ENCODE peak calls at places on chromosomes 12 and 14, in six cellular contexts. S is NB4, K is brain microvascular endothelial cell, F is body of pancreas, Y is fibroblast of the aortic adventitia, O is tibial artery. G is an unnamed sample.

GRCh38 chr12:113007166-113007565 is 28.8 kb downstream of the OAS2 start:
- DNase-seq in S (no peak), K (peak), F (no peak), Y (peak), O (no peak), G (no peak)

GRCh38 chr12:6430124-6430989 is 14.4 kb upstream of the CD27 start:
- DNase-seq in S (peak), K (peak), F (peak), Y (peak), O (peak), G (peak)

GRCh38 chr12:94534761-94535613 is 75.3 kb upstream of the CEP83 start:
- DNase-seq in S (no peak), K (no peak), F (no peak), Y (no peak), O (no peak), G (no peak)

GRCh38 chr14:82029038-82029437 is 495.4 kb upstream of the SEL1L start:
- DNase-seq in S (no peak), K (no peak), F (no peak), Y (no peak), O (no peak), G (no peak)

GRCh38 chr12:132741620-132742019 is 20.0 kb downstream of the ANKLE2 start:
- DNase-seq in S (no peak), K (no peak), F (no peak), Y (no peak), O (no peak), G (no peak)

GRCh38 chr12:70692681-70693288 is 55.6 kb upstream of the PTPRB start:
- DNase-seq in S (no peak), K (peak), F (no peak), Y (peak), O (no peak), G (no peak)

GRCh38 chr12:94207467-94208432 is 59.4 kb downstream of the PLXNC1 start:
- DNase-seq in S (no peak), K (peak), F (no peak), Y (peak), O (no peak), G (peak)

GRCh38 chr12:93122089-93122488 is 193.0 kb upstream of the EEA1 start:
- DNase-seq in S (no peak), K (peak), F (no peak), Y (peak), O (no peak), G (no peak)

GRCh38 chr14:22822619-22823551 is 6.8 kb upstream of the MRPL52 start:
- DNase-seq in S (peak), K (peak), F (peak), Y (peak), O (peak), G (peak)

GRCh38 chr14:39339003-39339402 is 93.2 kb downstream of the FBXO33 start:
- DNase-seq in S (no peak), K (no peak), F (peak), Y (no peak), O (no peak), G (no peak)

GRCh38 chr14:28783593-28784143 is 17.1 kb downstream of the FOXG1 start:
- DNase-seq in S (no peak), K (no peak), F (no peak), Y (no peak), O (no peak), G (no peak)

GRCh38 chr12:27905285-27906126 is 67.0 kb downstream of the PTHLH start:
- DNase-seq in S (no peak), K (no peak), F (no peak), Y (no peak), O (no peak), G (no peak)

GRCh38 chr12:54988402-54989054 is 4.0 kb upstream of the TESPA1 start:
- DNase-seq in S (no peak), K (peak), F (peak), Y (peak), O (peak), G (no peak)

GRCh38 chr12:97643961-97644360 is 181.4 kb downstream of the RMST start:
- DNase-seq in S (no peak), K (no peak), F (no peak), Y (no peak), O (no peak), G (no peak)

GRCh38 chr12:28583771-28584261 is 393.6 kb downstream of the CCDC91 start:
- DNase-seq in S (peak), K (no peak), F (no peak), Y (no peak), O (no peak), G (no peak)

GRCh38 chr14:54106802-54107377 is 150.3 kb upstream of the BMP4 start:
- DNase-seq in S (no peak), K (no peak), F (peak), Y (peak), O (no peak), G (no peak)

GRCh38 chr14:58455593-58456265 is 28.2 kb downstream of the KIAA0586 start:
- DNase-seq in S (no peak), K (peak), F (no peak), Y (peak), O (no peak), G (no peak)

GRCh38 chr14:50846171-50846880 is 15.4 kb upstream of the NIN start:
- DNase-seq in S (no peak), K (peak), F (no peak), Y (peak), O (no peak), G (no peak)

GRCh38 chr12:46154221-46154975 is 114.4 kb downstream of the SLC38A1 start:
- DNase-seq in S (no peak), K (peak), F (no peak), Y (peak), O (no peak), G (no peak)

GRCh38 chr12:110475426-110475825 is 6.8 kb downstream of the FAM216A start:
- DNase-seq in S (no peak), K (no peak), F (no peak), Y (no peak), O (no peak), G (no peak)

GRCh38 chr12:3365416-3366385 is 125.3 kb upstream of the PRMT8 start:
- DNase-seq in S (no peak), K (no peak), F (peak), Y (no peak), O (no peak), G (no peak)

GRCh38 chr14:68292467-68293334 is 473.1 kb downstream of the RAD51B start:
- DNase-seq in S (no peak), K (no peak), F (no peak), Y (peak), O (no peak), G (no peak)

GRCh38 chr12:114777052-114777451 is 93.1 kb upstream of the TBX3 start:
- DNase-seq in S (no peak), K (no peak), F (no peak), Y (peak), O (no peak), G (no peak)

GRCh38 chr12:80353254-80353653 is 90.8 kb upstream of the PTPRQ start:
- DNase-seq in S (no peak), K (peak), F (no peak), Y (no peak), O (no peak), G (no peak)

GRCh38 chr12:92094751-92095161 is 50.9 kb downstream of the BTG1 start:
- DNase-seq in S (peak), K (peak), F (no peak), Y (peak), O (no peak), G (no peak)

GRCh38 chr14:24057271-24057670 is 5.5 kb downstream of the CARMIL3 start:
- DNase-seq in S (no peak), K (no peak), F (peak), Y (no peak), O (no peak), G (no peak)

GRCh38 chr12:4441355-4442330 is 4.0 kb downstream of the FGF6 start:
- DNase-seq in S (peak), K (peak), F (no peak), Y (no peak), O (no peak), G (no peak)

GRCh38 chr12:108966378-108967151 is 54.3 kb downstream of the SVOP start:
- DNase-seq in S (no peak), K (no peak), F (no peak), Y (no peak), O (no peak), G (no peak)

GRCh38 chr14:57297852-57298251 is 29.1 kb downstream of the AP5M1 start:
- DNase-seq in S (no peak), K (no peak), F (no peak), Y (no peak), O (no peak), G (no peak)

GRCh38 chr12:40819427-40820108 is 127.3 kb downstream of the CNTN1 start:
- DNase-seq in S (no peak), K (no peak), F (peak), Y (no peak), O (no peak), G (no peak)

GRCh38 chr12:124995200-124995961 is 1.9 kb downstream of the BRI3BP start:
- DNase-seq in S (peak), K (no peak), F (no peak), Y (no peak), O (no peak), G (no peak)

GRCh38 chr12:124993568-124994434 is at the start of gene BRI3BP:
- DNase-seq in S (peak), K (peak), F (peak), Y (peak), O (peak), G (peak)

GRCh38 chr12:124998705-124999104 is 5.3 kb downstream of the BRI3BP start:
- DNase-seq in S (no peak), K (no peak), F (no peak), Y (no peak), O (no peak), G (no peak)

GRCh38 chr12:124994435-124994975 is 1.1 kb downstream of the BRI3BP start:
- DNase-seq in S (peak), K (no peak), F (peak), Y (peak), O (no peak), G (no peak)

DNA sequence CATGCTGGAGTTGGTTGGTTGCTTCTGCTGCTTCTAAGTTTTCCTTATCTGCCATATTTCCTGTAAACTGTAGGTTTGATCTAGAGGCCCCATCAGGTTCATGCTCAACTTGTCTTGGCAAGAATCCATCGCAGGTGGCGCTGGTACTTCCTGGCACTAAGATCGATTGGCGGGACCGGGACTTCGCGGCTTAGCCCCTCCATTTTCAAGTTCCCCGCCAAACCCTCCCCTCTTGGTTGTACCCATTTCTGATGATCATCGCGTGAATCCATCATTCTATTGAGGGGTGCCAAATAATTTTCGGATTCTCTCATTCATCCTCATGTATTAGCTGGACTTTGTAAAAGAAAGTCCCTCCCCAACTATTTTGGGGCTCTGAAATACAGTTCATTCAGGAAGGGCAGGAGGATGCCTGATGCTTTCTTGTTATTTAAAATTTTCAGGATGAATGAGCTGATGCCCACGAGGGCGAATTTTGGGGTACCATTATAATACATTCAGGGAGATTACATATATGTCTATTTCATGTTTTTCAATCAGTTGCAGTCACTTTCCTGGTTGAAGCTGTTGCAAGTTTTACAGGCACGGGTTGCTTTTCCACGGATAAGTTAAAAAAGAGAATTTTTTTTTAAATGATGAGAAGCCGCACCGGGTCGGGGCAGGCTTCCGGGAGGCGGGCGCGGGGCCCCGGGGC is 424 bp upstream of the BRI3BP start:
- DNase-seq in S (peak), K (peak), F (peak), Y (peak), O (no peak), G (peak)
- TF ChIP-seq CTCF in S (peak), K (peak), F (peak), Y (no peak), O (no peak), G (peak)

GRCh38 chr12:120959111-120959878 is 19.0 kb upstream of the HNF1A start:
- DNase-seq in S (no peak), K (no peak), F (no peak), Y (no peak), O (no peak), G (no peak)

GRCh38 chr12:120964298-120964697 is 14.0 kb upstream of the HNF1A start:
- DNase-seq in S (no peak), K (no peak), F (no peak), Y (no peak), O (no peak), G (no peak)

GRCh38 chr12:120962487-120963054 is 15.8 kb upstream of the HNF1A start:
- DNase-seq in S (no peak), K (no peak), F (no peak), Y (no peak), O (no peak), G (no peak)

GRCh38 chr12:120961604-120962486 is 16.5 kb upstream of the HNF1A start:
- DNase-seq in S (no peak), K (no peak), F (peak), Y (no peak), O (peak), G (no peak)

DNA sequence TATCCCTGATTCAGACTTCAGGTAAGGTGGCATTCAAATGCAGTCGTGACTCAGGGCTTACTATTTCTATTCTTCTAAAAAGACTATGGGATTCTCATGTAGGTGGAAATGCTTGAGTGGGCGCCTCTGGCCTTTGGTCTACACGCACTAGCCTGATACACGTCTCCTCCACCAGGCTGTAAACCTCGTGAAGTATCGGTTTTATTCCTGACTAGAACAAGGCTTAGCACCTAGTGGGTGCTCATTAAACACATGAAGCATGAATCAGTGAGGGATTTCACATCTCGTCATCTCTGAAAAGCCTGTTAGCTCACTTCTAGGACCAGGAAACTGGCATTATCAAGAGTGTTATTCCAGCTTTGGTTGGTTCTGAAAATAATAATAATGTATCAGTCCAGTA is 17.7 kb upstream of the HNF1A start:
- DNase-seq in S (no peak), K (no peak), F (no peak), Y (no peak), O (no peak), G (no peak)
- TF ChIP-seq CTCF in S (no peak), K (no peak), F (no peak), Y (no peak), O (no peak), G (no peak)

GRCh38 chr12:62597253-62597652 is 130.6 kb downstream of the MON2 start:
- DNase-seq in S (no peak), K (no peak), F (no peak), Y (no peak), O (no peak), G (no peak)
- TF ChIP-seq CTCF in S (no peak), K (no peak), F (no peak), Y (no peak), O (no peak), G (no peak)

DNA sequence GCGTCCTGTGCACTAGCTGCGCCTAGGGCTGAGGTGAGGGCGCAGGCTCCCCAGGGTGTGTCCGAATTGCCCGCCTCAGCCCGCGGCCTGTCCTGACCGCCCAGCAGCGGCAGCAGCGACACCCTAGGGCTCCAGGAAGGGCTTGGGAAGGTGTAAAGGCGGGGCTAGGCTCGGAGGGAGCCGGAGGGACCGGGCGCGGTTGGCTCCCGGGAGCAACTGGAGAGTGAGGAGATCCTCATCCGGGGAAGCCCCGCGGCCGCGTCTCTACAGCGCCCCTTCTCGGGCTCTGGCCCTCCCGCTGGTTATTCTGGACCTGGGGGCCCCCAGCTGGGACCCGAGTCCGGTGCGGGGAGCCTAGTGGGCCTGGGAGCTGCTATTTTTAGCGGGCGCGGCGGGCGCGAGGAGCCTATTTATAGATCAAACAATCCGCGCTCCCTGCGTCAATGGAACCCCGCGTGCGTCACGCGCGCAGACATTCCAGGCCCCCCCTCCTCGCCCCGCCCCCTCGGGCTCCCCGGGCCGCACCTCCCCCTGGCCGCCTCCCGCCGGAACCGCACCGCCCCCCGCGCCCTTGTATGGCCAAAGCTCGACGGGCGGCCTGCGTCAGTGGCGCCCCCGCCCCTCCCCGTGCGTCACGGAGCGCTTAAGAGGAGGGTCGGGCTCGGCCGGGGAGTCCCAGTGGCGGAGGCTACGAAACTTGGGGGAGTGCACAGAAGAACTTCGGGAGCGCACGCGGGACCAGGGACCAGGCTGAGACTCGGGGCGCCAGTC is at the start of gene NR4A1:
- DNase-seq in S (peak), K (peak), F (peak), Y (peak), O (peak), G (peak)
- TF ChIP-seq CTCF in S (peak), K (peak), F (peak), Y (peak), O (no peak), G (no peak)

DNA sequence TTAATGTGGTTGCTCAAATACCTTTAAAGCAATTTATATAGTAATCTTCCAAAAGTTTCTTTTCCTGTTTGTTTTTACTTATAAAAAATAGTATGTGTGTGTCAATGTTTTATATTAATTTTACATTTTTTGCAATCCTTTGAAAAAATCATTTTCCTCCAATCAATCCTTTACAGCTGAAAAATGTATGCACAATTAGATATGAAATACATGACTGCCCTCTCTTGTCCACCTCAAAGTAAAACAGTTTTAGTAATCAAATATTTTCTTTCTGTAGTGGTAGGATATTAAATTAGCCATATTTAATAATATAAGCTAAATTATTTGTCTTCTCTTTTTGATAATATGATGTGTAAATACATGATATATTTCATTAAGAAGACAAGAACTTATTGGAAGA is 269.9 kb downstream of the ADAMTS20 start:
- DNase-seq in S (peak), K (no peak), F (no peak), Y (peak), O (no peak), G (no peak)
- TF ChIP-seq CTCF in S (no peak), K (peak), F (peak), Y (peak), O (no peak), G (no peak)

GRCh38 chr14:105492966-105493871 is 2.2 kb downstream of the TEDC1 start:
- DNase-seq in S (no peak), K (no peak), F (peak), Y (no peak), O (no peak), G (no peak)
- TF ChIP-seq CTCF in S (no peak), K (no peak), F (no peak), Y (no peak), O (no peak), G (no peak)

GRCh38 chr14:77804592-77804991 is 4.7 kb downstream of the ADCK1 start:
- DNase-seq in S (peak), K (no peak), F (no peak), Y (peak), O (no peak), G (no peak)
- TF ChIP-seq CTCF in S (peak), K (peak), F (no peak), Y (peak), O (no peak), G (no peak)

DNA sequence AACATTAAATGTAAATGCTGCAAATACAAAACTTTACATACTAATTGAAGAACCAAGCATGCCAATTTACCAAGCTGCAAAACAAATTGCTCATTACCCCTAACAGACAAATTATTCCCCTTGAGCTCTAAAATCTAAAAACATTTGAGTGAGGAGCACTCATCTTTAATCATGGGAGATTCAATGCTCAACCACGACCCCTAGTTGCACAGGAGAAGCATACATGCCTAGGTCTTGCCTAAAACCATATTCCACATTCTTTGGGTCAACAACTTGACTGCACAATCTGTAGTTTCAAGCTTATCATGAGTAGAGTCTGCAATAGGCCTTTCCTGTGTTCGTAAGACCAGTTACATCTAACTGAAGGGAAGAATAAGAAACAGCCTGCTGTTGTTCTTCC is 69.7 kb downstream of the MGAT4C start:
- DNase-seq in S (peak), K (no peak), F (no peak), Y (peak), O (no peak), G (no peak)
- TF ChIP-seq CTCF in S (peak), K (peak), F (no peak), Y (peak), O (no peak), G (no peak)

G was measured in natural killer cell.